ENCODE peak calls at places on chromosomes 13 and 19, in ten cellular contexts. One of them, this sample, is unnamed.

GRCh38 chr13:34465423-34465922 is 476.6 kb upstream of the NBEA start:
- DNase-seq in head of caudate nucleus: no peak
- DNase-seq in right atrium auricular region: no peak
- DNase-seq in effector CD4-positive, alpha-beta T cell: no peak
- DNase-seq in activated effector memory CD4-positive, alpha-beta T cell treated with anti-CD3 and anti-CD28 coated beads, Interleukin-2, amount 50 U/mL, for 16 hours: no peak
- DNase-seq in stimulated activated CD4-positive, alpha-beta T cell treated with anti-CD3 and anti-CD28 coated beads, TNF-alpha, amount 100 ng/mL, for 24 hours: no peak
- DNase-seq in naive thymus-derived CD8-positive, alpha-beta T cell: no peak
- DNase-seq in HCEC 1CT: no peak
- DNase-seq in stimulated activated CD8-positive, alpha-beta memory T cell treated with anti-CD3 and anti-CD28 coated beads, Interleukin-4, amount 100 ng/mL, for 24 hours: no peak
- DNase-seq in Peyer's patch: no peak
- DNase-seq in this sample: no peak

GRCh38 chr13:75935805-75936204 is 299.7 kb downstream of the LMO7 start:
- DNase-seq in right atrium auricular region: no peak
- DNase-seq in stimulated activated CD8-positive, alpha-beta memory T cell treated with anti-CD3 and anti-CD28 coated beads, Interleukin-4, amount 100 ng/mL, for 24 hours: no peak
- DNase-seq in Peyer's patch: no peak
- DNase-seq in effector CD4-positive, alpha-beta T cell: no peak
- DNase-seq in head of caudate nucleus: no peak
- DNase-seq in naive thymus-derived CD8-positive, alpha-beta T cell: no peak
- DNase-seq in stimulated activated CD4-positive, alpha-beta T cell treated with anti-CD3 and anti-CD28 coated beads, TNF-alpha, amount 100 ng/mL, for 24 hours: no peak
- DNase-seq in activated effector memory CD4-positive, alpha-beta T cell treated with anti-CD3 and anti-CD28 coated beads, Interleukin-2, amount 50 U/mL, for 16 hours: no peak
- DNase-seq in HCEC 1CT: no peak
- DNase-seq in this sample: no peak

GRCh38 chr13:94524407-94524806 is 44.9 kb upstream of the DCT start:
- DNase-seq in naive thymus-derived CD8-positive, alpha-beta T cell: no peak
- DNase-seq in right atrium auricular region: no peak
- DNase-seq in HCEC 1CT: no peak
- DNase-seq in effector CD4-positive, alpha-beta T cell: no peak
- DNase-seq in head of caudate nucleus: no peak
- DNase-seq in stimulated activated CD4-positive, alpha-beta T cell treated with anti-CD3 and anti-CD28 coated beads, TNF-alpha, amount 100 ng/mL, for 24 hours: no peak
- DNase-seq in Peyer's patch: no peak
- DNase-seq in activated effector memory CD4-positive, alpha-beta T cell treated with anti-CD3 and anti-CD28 coated beads, Interleukin-2, amount 50 U/mL, for 16 hours: no peak
- DNase-seq in stimulated activated CD8-positive, alpha-beta memory T cell treated with anti-CD3 and anti-CD28 coated beads, Interleukin-4, amount 100 ng/mL, for 24 hours: no peak
- DNase-seq in this sample: no peak

GRCh38 chr19:35738021-35738886 is 4.0 kb downstream of the IGFLR1 start:
- DNase-seq in stimulated activated CD8-positive, alpha-beta memory T cell treated with anti-CD3 and anti-CD28 coated beads, Interleukin-4, amount 100 ng/mL, for 24 hours: no peak
- DNase-seq in stimulated activated CD4-positive, alpha-beta T cell treated with anti-CD3 and anti-CD28 coated beads, TNF-alpha, amount 100 ng/mL, for 24 hours: no peak
- DNase-seq in head of caudate nucleus: no peak
- DNase-seq in HCEC 1CT: no peak
- DNase-seq in right atrium auricular region: no peak
- DNase-seq in Peyer's patch: no peak
- DNase-seq in activated effector memory CD4-positive, alpha-beta T cell treated with anti-CD3 and anti-CD28 coated beads, Interleukin-2, amount 50 U/mL, for 16 hours: no peak
- DNase-seq in naive thymus-derived CD8-positive, alpha-beta T cell: no peak
- DNase-seq in effector CD4-positive, alpha-beta T cell: no peak
- DNase-seq in this sample: no peak

GRCh38 chr13:53885997-53886396 is 857.4 kb downstream of the OLFM4 start:
- DNase-seq in HCEC 1CT: no peak
- DNase-seq in Peyer's patch: no peak
- DNase-seq in activated effector memory CD4-positive, alpha-beta T cell treated with anti-CD3 and anti-CD28 coated beads, Interleukin-2, amount 50 U/mL, for 16 hours: no peak
- DNase-seq in right atrium auricular region: no peak
- DNase-seq in stimulated activated CD8-positive, alpha-beta memory T cell treated with anti-CD3 and anti-CD28 coated beads, Interleukin-4, amount 100 ng/mL, for 24 hours: no peak
- DNase-seq in naive thymus-derived CD8-positive, alpha-beta T cell: no peak
- DNase-seq in head of caudate nucleus: no peak
- DNase-seq in stimulated activated CD4-positive, alpha-beta T cell treated with anti-CD3 and anti-CD28 coated beads, TNF-alpha, amount 100 ng/mL, for 24 hours: no peak
- DNase-seq in effector CD4-positive, alpha-beta T cell: no peak
- DNase-seq in this sample: no peak

GRCh38 chr19:6738726-6739389 is 622 bp upstream of the TRIP10 start:
- DNase-seq in Peyer's patch: peak; percentile 70
- DNase-seq in right atrium auricular region: peak; percentile 67
- DNase-seq in head of caudate nucleus: no peak
- DNase-seq in effector CD4-positive, alpha-beta T cell: peak; percentile 21
- DNase-seq in activated effector memory CD4-positive, alpha-beta T cell treated with anti-CD3 and anti-CD28 coated beads, Interleukin-2, amount 50 U/mL, for 16 hours: peak; percentile 77
- DNase-seq in HCEC 1CT: no peak
- DNase-seq in stimulated activated CD8-positive, alpha-beta memory T cell treated with anti-CD3 and anti-CD28 coated beads, Interleukin-4, amount 100 ng/mL, for 24 hours: no peak
- DNase-seq in naive thymus-derived CD8-positive, alpha-beta T cell: no peak
- DNase-seq in stimulated activated CD4-positive, alpha-beta T cell treated with anti-CD3 and anti-CD28 coated beads, TNF-alpha, amount 100 ng/mL, for 24 hours: no peak
- DNase-seq in this sample: no peak

GRCh38 chr19:42270346-42271044 is 1.4 kb downstream of the CIC start:
- DNase-seq in head of caudate nucleus: peak; percentile 67
- DNase-seq in effector CD4-positive, alpha-beta T cell: peak; percentile 62
- DNase-seq in Peyer's patch: peak; percentile 62
- DNase-seq in stimulated activated CD8-positive, alpha-beta memory T cell treated with anti-CD3 and anti-CD28 coated beads, Interleukin-4, amount 100 ng/mL, for 24 hours: peak; percentile 56
- DNase-seq in stimulated activated CD4-positive, alpha-beta T cell treated with anti-CD3 and anti-CD28 coated beads, TNF-alpha, amount 100 ng/mL, for 24 hours: no peak
- DNase-seq in right atrium auricular region: no peak
- DNase-seq in activated effector memory CD4-positive, alpha-beta T cell treated with anti-CD3 and anti-CD28 coated beads, Interleukin-2, amount 50 U/mL, for 16 hours: peak; percentile 86
- DNase-seq in naive thymus-derived CD8-positive, alpha-beta T cell: peak; percentile 64
- DNase-seq in HCEC 1CT: peak; percentile 78
- DNase-seq in this sample: peak; percentile 59

GRCh38 chr13:38308736-38309135 is 40.9 kb upstream of the UFM1 start:
- DNase-seq in stimulated activated CD4-positive, alpha-beta T cell treated with anti-CD3 and anti-CD28 coated beads, TNF-alpha, amount 100 ng/mL, for 24 hours: no peak
- DNase-seq in right atrium auricular region: no peak
- DNase-seq in naive thymus-derived CD8-positive, alpha-beta T cell: no peak
- DNase-seq in stimulated activated CD8-positive, alpha-beta memory T cell treated with anti-CD3 and anti-CD28 coated beads, Interleukin-4, amount 100 ng/mL, for 24 hours: no peak
- DNase-seq in head of caudate nucleus: no peak
- DNase-seq in activated effector memory CD4-positive, alpha-beta T cell treated with anti-CD3 and anti-CD28 coated beads, Interleukin-2, amount 50 U/mL, for 16 hours: no peak
- DNase-seq in effector CD4-positive, alpha-beta T cell: no peak
- DNase-seq in Peyer's patch: no peak
- DNase-seq in HCEC 1CT: peak; percentile 95
- DNase-seq in this sample: no peak

GRCh38 chr13:94351292-94352000 is 128.0 kb downstream of the DCT start:
- DNase-seq in HCEC 1CT: peak; percentile 83
- DNase-seq in stimulated activated CD8-positive, alpha-beta memory T cell treated with anti-CD3 and anti-CD28 coated beads, Interleukin-4, amount 100 ng/mL, for 24 hours: no peak
- DNase-seq in activated effector memory CD4-positive, alpha-beta T cell treated with anti-CD3 and anti-CD28 coated beads, Interleukin-2, amount 50 U/mL, for 16 hours: no peak
- DNase-seq in effector CD4-positive, alpha-beta T cell: no peak
- DNase-seq in stimulated activated CD4-positive, alpha-beta T cell treated with anti-CD3 and anti-CD28 coated beads, TNF-alpha, amount 100 ng/mL, for 24 hours: no peak
- DNase-seq in Peyer's patch: no peak
- DNase-seq in right atrium auricular region: no peak
- DNase-seq in naive thymus-derived CD8-positive, alpha-beta T cell: no peak
- DNase-seq in head of caudate nucleus: no peak
- DNase-seq in this sample: no peak

GRCh38 chr13:72726721-72727416 is 560 bp downstream of the MZT1 start:
- DNase-seq in effector CD4-positive, alpha-beta T cell: peak; percentile 32
- DNase-seq in stimulated activated CD8-positive, alpha-beta memory T cell treated with anti-CD3 and anti-CD28 coated beads, Interleukin-4, amount 100 ng/mL, for 24 hours: peak; percentile 3
- DNase-seq in naive thymus-derived CD8-positive, alpha-beta T cell: no peak
- DNase-seq in head of caudate nucleus: peak; percentile 47
- DNase-seq in stimulated activated CD4-positive, alpha-beta T cell treated with anti-CD3 and anti-CD28 coated beads, TNF-alpha, amount 100 ng/mL, for 24 hours: no peak
- DNase-seq in Peyer's patch: peak; percentile 73
- DNase-seq in right atrium auricular region: no peak
- DNase-seq in activated effector memory CD4-positive, alpha-beta T cell treated with anti-CD3 and anti-CD28 coated beads, Interleukin-2, amount 50 U/mL, for 16 hours: peak; percentile 81
- DNase-seq in HCEC 1CT: peak; percentile 13
- DNase-seq in this sample: no peak

GRCh38 chr13:40153516-40153915 is 498.1 kb downstream of the COG6 start:
- DNase-seq in right atrium auricular region: no peak
- DNase-seq in HCEC 1CT: no peak
- DNase-seq in effector CD4-positive, alpha-beta T cell: no peak
- DNase-seq in Peyer's patch: no peak
- DNase-seq in naive thymus-derived CD8-positive, alpha-beta T cell: peak; percentile 55
- DNase-seq in activated effector memory CD4-positive, alpha-beta T cell treated with anti-CD3 and anti-CD28 coated beads, Interleukin-2, amount 50 U/mL, for 16 hours: no peak
- DNase-seq in stimulated activated CD4-positive, alpha-beta T cell treated with anti-CD3 and anti-CD28 coated beads, TNF-alpha, amount 100 ng/mL, for 24 hours: no peak
- DNase-seq in head of caudate nucleus: no peak
- DNase-seq in stimulated activated CD8-positive, alpha-beta memory T cell treated with anti-CD3 and anti-CD28 coated beads, Interleukin-4, amount 100 ng/mL, for 24 hours: no peak
- DNase-seq in this sample: no peak

GRCh38 chr13:89862691-89863036 is 1484.8 kb upstream of the MIR17HG start:
- DNase-seq in stimulated activated CD4-positive, alpha-beta T cell treated with anti-CD3 and anti-CD28 coated beads, TNF-alpha, amount 100 ng/mL, for 24 hours: no peak
- DNase-seq in Peyer's patch: no peak
- DNase-seq in right atrium auricular region: no peak
- DNase-seq in head of caudate nucleus: no peak
- DNase-seq in stimulated activated CD8-positive, alpha-beta memory T cell treated with anti-CD3 and anti-CD28 coated beads, Interleukin-4, amount 100 ng/mL, for 24 hours: no peak
- DNase-seq in effector CD4-positive, alpha-beta T cell: no peak
- DNase-seq in HCEC 1CT: no peak
- DNase-seq in activated effector memory CD4-positive, alpha-beta T cell treated with anti-CD3 and anti-CD28 coated beads, Interleukin-2, amount 50 U/mL, for 16 hours: no peak
- DNase-seq in naive thymus-derived CD8-positive, alpha-beta T cell: no peak
- DNase-seq in this sample: no peak

GRCh38 chr19:49884760-49885159 is 7.3 kb downstream of the TBC1D17 start:
- DNase-seq in right atrium auricular region: no peak
- DNase-seq in HCEC 1CT: no peak
- DNase-seq in activated effector memory CD4-positive, alpha-beta T cell treated with anti-CD3 and anti-CD28 coated beads, Interleukin-2, amount 50 U/mL, for 16 hours: no peak
- DNase-seq in stimulated activated CD8-positive, alpha-beta memory T cell treated with anti-CD3 and anti-CD28 coated beads, Interleukin-4, amount 100 ng/mL, for 24 hours: no peak
- DNase-seq in naive thymus-derived CD8-positive, alpha-beta T cell: no peak
- DNase-seq in effector CD4-positive, alpha-beta T cell: no peak
- DNase-seq in stimulated activated CD4-positive, alpha-beta T cell treated with anti-CD3 and anti-CD28 coated beads, TNF-alpha, amount 100 ng/mL, for 24 hours: no peak
- DNase-seq in head of caudate nucleus: no peak
- DNase-seq in Peyer's patch: no peak
- DNase-seq in this sample: no peak

GRCh38 chr13:39952244-39953233 is 297.1 kb downstream of the COG6 start:
- DNase-seq in head of caudate nucleus: no peak
- DNase-seq in naive thymus-derived CD8-positive, alpha-beta T cell: peak; percentile 22
- DNase-seq in right atrium auricular region: no peak
- DNase-seq in Peyer's patch: no peak
- DNase-seq in stimulated activated CD8-positive, alpha-beta memory T cell treated with anti-CD3 and anti-CD28 coated beads, Interleukin-4, amount 100 ng/mL, for 24 hours: no peak
- DNase-seq in stimulated activated CD4-positive, alpha-beta T cell treated with anti-CD3 and anti-CD28 coated beads, TNF-alpha, amount 100 ng/mL, for 24 hours: no peak
- DNase-seq in effector CD4-positive, alpha-beta T cell: no peak
- DNase-seq in HCEC 1CT: no peak
- DNase-seq in activated effector memory CD4-positive, alpha-beta T cell treated with anti-CD3 and anti-CD28 coated beads, Interleukin-2, amount 50 U/mL, for 16 hours: no peak
- DNase-seq in this sample: no peak

GRCh38 chr13:113751491-113751890 is 7.5 kb upstream of the TMEM255B start:
- DNase-seq in activated effector memory CD4-positive, alpha-beta T cell treated with anti-CD3 and anti-CD28 coated beads, Interleukin-2, amount 50 U/mL, for 16 hours: no peak
- DNase-seq in effector CD4-positive, alpha-beta T cell: no peak
- DNase-seq in right atrium auricular region: no peak
- DNase-seq in HCEC 1CT: no peak
- DNase-seq in head of caudate nucleus: no peak
- DNase-seq in naive thymus-derived CD8-positive, alpha-beta T cell: no peak
- DNase-seq in Peyer's patch: peak; percentile 31
- DNase-seq in stimulated activated CD8-positive, alpha-beta memory T cell treated with anti-CD3 and anti-CD28 coated beads, Interleukin-4, amount 100 ng/mL, for 24 hours: no peak
- DNase-seq in stimulated activated CD4-positive, alpha-beta T cell treated with anti-CD3 and anti-CD28 coated beads, TNF-alpha, amount 100 ng/mL, for 24 hours: no peak
- DNase-seq in this sample: no peak

GRCh38 chr13:110405597-110406450 is 98.7 kb downstream of the COL4A2 start:
- DNase-seq in right atrium auricular region: no peak
- DNase-seq in effector CD4-positive, alpha-beta T cell: no peak
- DNase-seq in activated effector memory CD4-positive, alpha-beta T cell treated with anti-CD3 and anti-CD28 coated beads, Interleukin-2, amount 50 U/mL, for 16 hours: no peak
- DNase-seq in stimulated activated CD8-positive, alpha-beta memory T cell treated with anti-CD3 and anti-CD28 coated beads, Interleukin-4, amount 100 ng/mL, for 24 hours: no peak
- DNase-seq in head of caudate nucleus: no peak
- DNase-seq in naive thymus-derived CD8-positive, alpha-beta T cell: no peak
- DNase-seq in Peyer's patch: no peak
- DNase-seq in stimulated activated CD4-positive, alpha-beta T cell treated with anti-CD3 and anti-CD28 coated beads, TNF-alpha, amount 100 ng/mL, for 24 hours: no peak
- DNase-seq in HCEC 1CT: peak; percentile 71
- DNase-seq in this sample: no peak

GRCh38 chr13:102128216-102128800 is 273.5 kb downstream of the FGF14 start:
- DNase-seq in stimulated activated CD8-positive, alpha-beta memory T cell treated with anti-CD3 and anti-CD28 coated beads, Interleukin-4, amount 100 ng/mL, for 24 hours: no peak
- DNase-seq in head of caudate nucleus: no peak
- DNase-seq in HCEC 1CT: peak; percentile 90
- DNase-seq in naive thymus-derived CD8-positive, alpha-beta T cell: no peak
- DNase-seq in effector CD4-positive, alpha-beta T cell: no peak
- DNase-seq in Peyer's patch: no peak
- DNase-seq in right atrium auricular region: no peak
- DNase-seq in stimulated activated CD4-positive, alpha-beta T cell treated with anti-CD3 and anti-CD28 coated beads, TNF-alpha, amount 100 ng/mL, for 24 hours: no peak
- DNase-seq in activated effector memory CD4-positive, alpha-beta T cell treated with anti-CD3 and anti-CD28 coated beads, Interleukin-2, amount 50 U/mL, for 16 hours: no peak
- DNase-seq in this sample: no peak

GRCh38 chr13:112204881-112205327 is 138.0 kb downstream of the SOX1 start:
- DNase-seq in activated effector memory CD4-positive, alpha-beta T cell treated with anti-CD3 and anti-CD28 coated beads, Interleukin-2, amount 50 U/mL, for 16 hours: no peak
- DNase-seq in Peyer's patch: no peak
- DNase-seq in stimulated activated CD8-positive, alpha-beta memory T cell treated with anti-CD3 and anti-CD28 coated beads, Interleukin-4, amount 100 ng/mL, for 24 hours: no peak
- DNase-seq in right atrium auricular region: no peak
- DNase-seq in HCEC 1CT: no peak
- DNase-seq in stimulated activated CD4-positive, alpha-beta T cell treated with anti-CD3 and anti-CD28 coated beads, TNF-alpha, amount 100 ng/mL, for 24 hours: no peak
- DNase-seq in naive thymus-derived CD8-positive, alpha-beta T cell: no peak
- DNase-seq in effector CD4-positive, alpha-beta T cell: no peak
- DNase-seq in head of caudate nucleus: no peak
- DNase-seq in this sample: no peak

GRCh38 chr19:44668985-44669764 is 2.1 kb upstream of the CEACAM19 start:
- DNase-seq in right atrium auricular region: no peak
- DNase-seq in effector CD4-positive, alpha-beta T cell: no peak
- DNase-seq in head of caudate nucleus: no peak
- DNase-seq in naive thymus-derived CD8-positive, alpha-beta T cell: no peak
- DNase-seq in stimulated activated CD8-positive, alpha-beta memory T cell treated with anti-CD3 and anti-CD28 coated beads, Interleukin-4, amount 100 ng/mL, for 24 hours: no peak
- DNase-seq in stimulated activated CD4-positive, alpha-beta T cell treated with anti-CD3 and anti-CD28 coated beads, TNF-alpha, amount 100 ng/mL, for 24 hours: no peak
- DNase-seq in Peyer's patch: no peak
- DNase-seq in HCEC 1CT: no peak
- DNase-seq in activated effector memory CD4-positive, alpha-beta T cell treated with anti-CD3 and anti-CD28 coated beads, Interleukin-2, amount 50 U/mL, for 16 hours: no peak
- DNase-seq in this sample: no peak

GRCh38 chr13:21458457-21458815 is 667 bp downstream of the ZDHHC20 start:
- DNase-seq in effector CD4-positive, alpha-beta T cell: no peak
- DNase-seq in stimulated activated CD8-positive, alpha-beta memory T cell treated with anti-CD3 and anti-CD28 coated beads, Interleukin-4, amount 100 ng/mL, for 24 hours: peak; percentile 52
- DNase-seq in stimulated activated CD4-positive, alpha-beta T cell treated with anti-CD3 and anti-CD28 coated beads, TNF-alpha, amount 100 ng/mL, for 24 hours: peak; percentile 15
- DNase-seq in naive thymus-derived CD8-positive, alpha-beta T cell: peak; percentile 50
- DNase-seq in activated effector memory CD4-positive, alpha-beta T cell treated with anti-CD3 and anti-CD28 coated beads, Interleukin-2, amount 50 U/mL, for 16 hours: peak; percentile 82
- DNase-seq in right atrium auricular region: no peak
- DNase-seq in head of caudate nucleus: peak; percentile 49
- DNase-seq in Peyer's patch: peak; percentile 61
- DNase-seq in HCEC 1CT: no peak
- DNase-seq in this sample: peak; percentile 40

GRCh38 chr19:12800873-12801465 is 631 bp downstream of the PRDX2 start:
- DNase-seq in stimulated activated CD4-positive, alpha-beta T cell treated with anti-CD3 and anti-CD28 coated beads, TNF-alpha, amount 100 ng/mL, for 24 hours: no peak
- DNase-seq in right atrium auricular region: no peak
- DNase-seq in HCEC 1CT: no peak
- DNase-seq in effector CD4-positive, alpha-beta T cell: no peak
- DNase-seq in activated effector memory CD4-positive, alpha-beta T cell treated with anti-CD3 and anti-CD28 coated beads, Interleukin-2, amount 50 U/mL, for 16 hours: peak; percentile 73
- DNase-seq in naive thymus-derived CD8-positive, alpha-beta T cell: no peak
- DNase-seq in head of caudate nucleus: peak; percentile 44
- DNase-seq in stimulated activated CD8-positive, alpha-beta memory T cell treated with anti-CD3 and anti-CD28 coated beads, Interleukin-4, amount 100 ng/mL, for 24 hours: no peak
- DNase-seq in Peyer's patch: peak; percentile 67
- DNase-seq in this sample: no peak

GRCh38 chr19:11381535-11382369 is 2.4 kb downstream of the EPOR start:
- DNase-seq in activated effector memory CD4-positive, alpha-beta T cell treated with anti-CD3 and anti-CD28 coated beads, Interleukin-2, amount 50 U/mL, for 16 hours: peak; percentile 91
- DNase-seq in stimulated activated CD8-positive, alpha-beta memory T cell treated with anti-CD3 and anti-CD28 coated beads, Interleukin-4, amount 100 ng/mL, for 24 hours: peak; percentile 72
- DNase-seq in naive thymus-derived CD8-positive, alpha-beta T cell: peak; percentile 71
- DNase-seq in HCEC 1CT: peak; percentile 98
- DNase-seq in stimulated activated CD4-positive, alpha-beta T cell treated with anti-CD3 and anti-CD28 coated beads, TNF-alpha, amount 100 ng/mL, for 24 hours: peak; percentile 34
- DNase-seq in Peyer's patch: no peak
- DNase-seq in right atrium auricular region: peak; percentile 81
- DNase-seq in head of caudate nucleus: peak; percentile 25
- DNase-seq in effector CD4-positive, alpha-beta T cell: peak; percentile 71
- DNase-seq in this sample: peak; percentile 79

GRCh38 chr13:95298971-95299627 is 2.2 kb downstream of the ABCC4 start:
- DNase-seq in HCEC 1CT: peak; percentile 87
- DNase-seq in naive thymus-derived CD8-positive, alpha-beta T cell: no peak
- DNase-seq in Peyer's patch: no peak
- DNase-seq in effector CD4-positive, alpha-beta T cell: no peak
- DNase-seq in right atrium auricular region: no peak
- DNase-seq in head of caudate nucleus: no peak
- DNase-seq in stimulated activated CD8-positive, alpha-beta memory T cell treated with anti-CD3 and anti-CD28 coated beads, Interleukin-4, amount 100 ng/mL, for 24 hours: no peak
- DNase-seq in stimulated activated CD4-positive, alpha-beta T cell treated with anti-CD3 and anti-CD28 coated beads, TNF-alpha, amount 100 ng/mL, for 24 hours: no peak
- DNase-seq in activated effector memory CD4-positive, alpha-beta T cell treated with anti-CD3 and anti-CD28 coated beads, Interleukin-2, amount 50 U/mL, for 16 hours: no peak
- DNase-seq in this sample: no peak

GRCh38 chr13:113573065-113573464 is 11.5 kb upstream of the TFDP1 start:
- DNase-seq in HCEC 1CT: no peak
- DNase-seq in right atrium auricular region: no peak
- DNase-seq in head of caudate nucleus: no peak
- DNase-seq in activated effector memory CD4-positive, alpha-beta T cell treated with anti-CD3 and anti-CD28 coated beads, Interleukin-2, amount 50 U/mL, for 16 hours: no peak
- DNase-seq in stimulated activated CD8-positive, alpha-beta memory T cell treated with anti-CD3 and anti-CD28 coated beads, Interleukin-4, amount 100 ng/mL, for 24 hours: no peak
- DNase-seq in naive thymus-derived CD8-positive, alpha-beta T cell: no peak
- DNase-seq in stimulated activated CD4-positive, alpha-beta T cell treated with anti-CD3 and anti-CD28 coated beads, TNF-alpha, amount 100 ng/mL, for 24 hours: no peak
- DNase-seq in Peyer's patch: no peak
- DNase-seq in effector CD4-positive, alpha-beta T cell: no peak
- DNase-seq in this sample: no peak

GRCh38 chr19:22935151-22935550 is 67.8 kb downstream of the ZNF728 start:
- DNase-seq in naive thymus-derived CD8-positive, alpha-beta T cell: no peak
- DNase-seq in right atrium auricular region: no peak
- DNase-seq in activated effector memory CD4-positive, alpha-beta T cell treated with anti-CD3 and anti-CD28 coated beads, Interleukin-2, amount 50 U/mL, for 16 hours: no peak
- DNase-seq in Peyer's patch: no peak
- DNase-seq in head of caudate nucleus: no peak
- DNase-seq in stimulated activated CD8-positive, alpha-beta memory T cell treated with anti-CD3 and anti-CD28 coated beads, Interleukin-4, amount 100 ng/mL, for 24 hours: no peak
- DNase-seq in effector CD4-positive, alpha-beta T cell: no peak
- DNase-seq in HCEC 1CT: no peak
- DNase-seq in stimulated activated CD4-positive, alpha-beta T cell treated with anti-CD3 and anti-CD28 coated beads, TNF-alpha, amount 100 ng/mL, for 24 hours: no peak
- DNase-seq in this sample: no peak

This sample was measured in GM19239.